ENCODE peak calls at places on chromosomes 13 and 19, in ten cellular contexts. One of them, this sample, is unnamed.

GRCh38 chr13:28045861-28046260 is 54.5 kb downstream of the FLT3 start:
- DNase-seq in left ventricle myocardium inferior: no peak
- DNase-seq in A673: no peak
- DNase-seq in heart left ventricle: no peak
- DNase-seq in body of pancreas: no peak
- DNase-seq in Calu3: no peak
- DNase-seq in pancreas: no peak
- DNase-seq in Caco-2: no peak
- DNase-seq in fibroblast of the aortic adventitia: no peak
- DNase-seq in glutamatergic neuron: no peak
- DNase-seq in this sample: no peak

GRCh38 chr13:52695856-52696255 is 43.2 kb downstream of the SUGT1 start:
- DNase-seq in A673: no peak
- DNase-seq in Caco-2: no peak
- DNase-seq in Calu3: no peak
- DNase-seq in fibroblast of the aortic adventitia: peak; percentile 30
- DNase-seq in pancreas: no peak
- DNase-seq in heart left ventricle: no peak
- DNase-seq in body of pancreas: no peak
- DNase-seq in left ventricle myocardium inferior: no peak
- DNase-seq in glutamatergic neuron: no peak
- DNase-seq in this sample: no peak

GRCh38 chr19:37332839-37333238 is 38.1 kb upstream of the ZNF527 start:
- DNase-seq in body of pancreas: no peak
- DNase-seq in pancreas: no peak
- DNase-seq in left ventricle myocardium inferior: no peak
- DNase-seq in fibroblast of the aortic adventitia: no peak
- DNase-seq in A673: no peak
- DNase-seq in heart left ventricle: no peak
- DNase-seq in Caco-2: no peak
- DNase-seq in Calu3: no peak
- DNase-seq in glutamatergic neuron: no peak
- DNase-seq in this sample: no peak

GRCh38 chr19:15562861-15563260 is 52.2 kb upstream of the CYP4F8 start:
- DNase-seq in glutamatergic neuron: no peak
- DNase-seq in Caco-2: no peak
- DNase-seq in A673: peak; percentile 47
- DNase-seq in Calu3: peak; percentile 49
- DNase-seq in pancreas: no peak
- DNase-seq in fibroblast of the aortic adventitia: peak; percentile 3
- DNase-seq in heart left ventricle: no peak
- DNase-seq in body of pancreas: peak; percentile 31
- DNase-seq in left ventricle myocardium inferior: no peak
- DNase-seq in this sample: peak; percentile 28

GRCh38 chr19:289651-290538 is 1.3 kb downstream of the PLPP2 start:
- DNase-seq in fibroblast of the aortic adventitia: no peak
- DNase-seq in left ventricle myocardium inferior: no peak
- DNase-seq in Calu3: peak; percentile 83
- DNase-seq in body of pancreas: peak; percentile 78
- DNase-seq in Caco-2: no peak
- DNase-seq in heart left ventricle: peak; percentile 49
- DNase-seq in A673: no peak
- DNase-seq in glutamatergic neuron: no peak
- DNase-seq in pancreas: peak; percentile 44
- DNase-seq in this sample: no peak

GRCh38 chr19:3821156-3821555 is 35.0 kb upstream of the MATK start:
- DNase-seq in left ventricle myocardium inferior: no peak
- DNase-seq in Caco-2: no peak
- DNase-seq in heart left ventricle: no peak
- DNase-seq in pancreas: no peak
- DNase-seq in body of pancreas: no peak
- DNase-seq in fibroblast of the aortic adventitia: no peak
- DNase-seq in glutamatergic neuron: no peak
- DNase-seq in A673: no peak
- DNase-seq in Calu3: no peak
- DNase-seq in this sample: no peak

GRCh38 chr19:47230122-47230920 is 678 bp downstream of the BBC3 start:
- DNase-seq in heart left ventricle: peak; percentile 88
- DNase-seq in fibroblast of the aortic adventitia: peak; percentile 56
- DNase-seq in glutamatergic neuron: peak; percentile 81
- DNase-seq in pancreas: peak; percentile 67
- DNase-seq in left ventricle myocardium inferior: peak; percentile 77
- DNase-seq in A673: no peak
- DNase-seq in Caco-2: peak; percentile 65
- DNase-seq in body of pancreas: peak; percentile 63
- DNase-seq in Calu3: peak; percentile 86
- DNase-seq in this sample: peak; percentile 70

GRCh38 chr13:100541882-100542545 is 46.6 kb downstream of the GGACT start:
- DNase-seq in heart left ventricle: no peak
- DNase-seq in pancreas: no peak
- DNase-seq in glutamatergic neuron: no peak
- DNase-seq in A673: peak; percentile 47
- DNase-seq in fibroblast of the aortic adventitia: no peak
- DNase-seq in body of pancreas: no peak
- DNase-seq in left ventricle myocardium inferior: no peak
- DNase-seq in Caco-2: no peak
- DNase-seq in Calu3: no peak
- DNase-seq in this sample: peak; percentile 75

GRCh38 chr19:2569596-2570465 is 93.9 kb downstream of the GADD45B start:
- DNase-seq in Calu3: no peak
- DNase-seq in left ventricle myocardium inferior: no peak
- DNase-seq in glutamatergic neuron: no peak
- DNase-seq in heart left ventricle: peak; percentile 59
- DNase-seq in pancreas: no peak
- DNase-seq in Caco-2: no peak
- DNase-seq in A673: no peak
- DNase-seq in fibroblast of the aortic adventitia: no peak
- DNase-seq in body of pancreas: no peak
- DNase-seq in this sample: no peak

GRCh38 chr19:38478273-38478971 is 44.9 kb downstream of the RYR1 start:
- DNase-seq in Calu3: peak; percentile 37
- DNase-seq in left ventricle myocardium inferior: no peak
- DNase-seq in body of pancreas: no peak
- DNase-seq in pancreas: no peak
- DNase-seq in Caco-2: peak; percentile 57
- DNase-seq in heart left ventricle: no peak
- DNase-seq in A673: peak; percentile 52
- DNase-seq in fibroblast of the aortic adventitia: peak; percentile 1
- DNase-seq in glutamatergic neuron: no peak
- DNase-seq in this sample: peak; percentile 65

GRCh38 chr19:49567722-49568454 is 12.5 kb downstream of the NOSIP start:
- DNase-seq in body of pancreas: no peak
- DNase-seq in Caco-2: no peak
- DNase-seq in left ventricle myocardium inferior: no peak
- DNase-seq in Calu3: no peak
- DNase-seq in glutamatergic neuron: no peak
- DNase-seq in pancreas: no peak
- DNase-seq in A673: no peak
- DNase-seq in heart left ventricle: no peak
- DNase-seq in fibroblast of the aortic adventitia: peak; percentile 61
- DNase-seq in this sample: no peak

GRCh38 chr13:25764378-25764777 is 287.4 kb downstream of the SHISA2 start:
- DNase-seq in heart left ventricle: no peak
- DNase-seq in Calu3: no peak
- DNase-seq in left ventricle myocardium inferior: no peak
- DNase-seq in body of pancreas: no peak
- DNase-seq in glutamatergic neuron: no peak
- DNase-seq in fibroblast of the aortic adventitia: no peak
- DNase-seq in A673: no peak
- DNase-seq in pancreas: no peak
- DNase-seq in Caco-2: no peak
- DNase-seq in this sample: no peak

GRCh38 chr19:29909545-29909944 is 32.5 kb upstream of the URI1 start:
- DNase-seq in glutamatergic neuron: no peak
- DNase-seq in left ventricle myocardium inferior: no peak
- DNase-seq in A673: no peak
- DNase-seq in Calu3: no peak
- DNase-seq in fibroblast of the aortic adventitia: peak; percentile 36
- DNase-seq in Caco-2: no peak
- DNase-seq in heart left ventricle: no peak
- DNase-seq in pancreas: no peak
- DNase-seq in body of pancreas: no peak
- DNase-seq in this sample: no peak

GRCh38 chr19:36605101-36605838 is at the start of gene ZNF382:
- DNase-seq in pancreas: peak; percentile 75
- DNase-seq in heart left ventricle: peak; percentile 93
- DNase-seq in fibroblast of the aortic adventitia: peak; percentile 40
- DNase-seq in Calu3: peak; percentile 34
- DNase-seq in left ventricle myocardium inferior: peak; percentile 83
- DNase-seq in A673: peak; percentile 90
- DNase-seq in body of pancreas: peak; percentile 73
- DNase-seq in glutamatergic neuron: peak; percentile 93
- DNase-seq in Caco-2: no peak
- DNase-seq in this sample: peak; percentile 91

GRCh38 chr13:48504606-48505369 is 28.1 kb downstream of the RCBTB2 start:
- DNase-seq in Calu3: no peak
- DNase-seq in left ventricle myocardium inferior: no peak
- DNase-seq in glutamatergic neuron: no peak
- DNase-seq in fibroblast of the aortic adventitia: no peak
- DNase-seq in pancreas: no peak
- DNase-seq in Caco-2: no peak
- DNase-seq in A673: no peak
- DNase-seq in heart left ventricle: no peak
- DNase-seq in body of pancreas: no peak
- DNase-seq in this sample: no peak
- TF ChIP-seq CTCF in Calu3: no peak
- TF ChIP-seq CTCF in left ventricle myocardium inferior: no peak
- TF ChIP-seq CTCF in glutamatergic neuron: no peak
- TF ChIP-seq CTCF in fibroblast of the aortic adventitia: no peak
- TF ChIP-seq CTCF in pancreas: no peak
- TF ChIP-seq CTCF in Caco-2: no peak
- TF ChIP-seq CTCF in A673: no peak
- TF ChIP-seq CTCF in heart left ventricle: no peak
- TF ChIP-seq CTCF in body of pancreas: no peak
- TF ChIP-seq CTCF in this sample: no peak

DNA sequence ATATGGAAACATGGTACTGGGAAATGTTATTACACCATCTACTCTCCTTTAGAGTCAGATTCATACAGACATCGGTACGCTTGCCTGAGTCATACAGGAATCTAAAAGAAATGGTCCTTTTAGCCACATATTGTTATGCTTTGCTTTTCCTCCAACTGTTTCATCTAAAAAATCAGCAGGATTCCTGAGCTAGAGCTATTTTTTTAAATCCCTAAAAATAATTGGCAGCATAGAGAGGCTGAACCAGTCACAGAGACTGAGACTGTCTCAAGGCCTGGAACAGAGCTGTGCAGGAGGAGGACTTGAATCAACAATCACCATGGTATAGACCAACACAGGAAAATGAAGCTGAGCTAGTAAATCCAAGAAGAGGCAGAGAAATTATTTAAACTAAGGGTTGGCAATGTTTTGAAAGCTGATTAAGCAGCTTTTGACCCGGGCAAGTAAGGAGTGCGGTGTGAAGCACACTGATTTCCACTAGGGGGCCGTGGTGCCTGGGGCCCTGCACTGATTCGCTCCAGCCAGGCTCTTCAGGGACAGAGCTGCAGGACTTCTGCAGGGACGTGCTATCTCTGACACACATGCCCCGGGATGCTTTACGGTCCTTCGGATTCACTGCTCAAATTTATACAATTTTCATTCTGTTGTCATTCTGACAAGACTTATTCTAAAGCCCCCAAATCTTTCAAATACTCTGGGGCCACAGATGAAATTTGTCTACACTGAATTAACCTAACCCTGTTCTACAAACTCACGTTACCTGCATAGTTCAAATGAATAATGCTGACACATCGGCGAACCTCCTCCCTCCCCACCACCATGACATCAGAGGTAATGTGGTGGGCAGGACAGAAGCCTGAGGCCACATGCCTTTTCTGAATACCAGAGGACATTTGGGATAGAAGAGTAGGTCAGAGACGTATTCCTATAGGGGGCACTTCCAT is 87.6 kb upstream of the SLC15A1 start:
- DNase-seq in glutamatergic neuron: peak; percentile 77
- DNase-seq in pancreas: no peak
- DNase-seq in Calu3: peak; percentile 36
- DNase-seq in A673: peak; percentile 67
- DNase-seq in heart left ventricle: peak; percentile 80
- DNase-seq in fibroblast of the aortic adventitia: peak; percentile 67
- DNase-seq in left ventricle myocardium inferior: peak; percentile 60
- DNase-seq in Caco-2: peak; percentile 75
- DNase-seq in body of pancreas: peak; percentile 60
- DNase-seq in this sample: peak; percentile 90
- TF ChIP-seq CTCF in glutamatergic neuron: peak; percentile 94
- TF ChIP-seq CTCF in pancreas: peak; percentile 57
- TF ChIP-seq CTCF in Calu3: no peak
- TF ChIP-seq CTCF in A673: peak; percentile 91
- TF ChIP-seq CTCF in heart left ventricle: peak; percentile 87
- TF ChIP-seq CTCF in fibroblast of the aortic adventitia: peak; percentile 92
- TF ChIP-seq CTCF in left ventricle myocardium inferior: peak; percentile 93
- TF ChIP-seq CTCF in Caco-2: peak; percentile 85
- TF ChIP-seq CTCF in body of pancreas: peak; percentile 62
- TF ChIP-seq CTCF in this sample: peak; percentile 99

DNA sequence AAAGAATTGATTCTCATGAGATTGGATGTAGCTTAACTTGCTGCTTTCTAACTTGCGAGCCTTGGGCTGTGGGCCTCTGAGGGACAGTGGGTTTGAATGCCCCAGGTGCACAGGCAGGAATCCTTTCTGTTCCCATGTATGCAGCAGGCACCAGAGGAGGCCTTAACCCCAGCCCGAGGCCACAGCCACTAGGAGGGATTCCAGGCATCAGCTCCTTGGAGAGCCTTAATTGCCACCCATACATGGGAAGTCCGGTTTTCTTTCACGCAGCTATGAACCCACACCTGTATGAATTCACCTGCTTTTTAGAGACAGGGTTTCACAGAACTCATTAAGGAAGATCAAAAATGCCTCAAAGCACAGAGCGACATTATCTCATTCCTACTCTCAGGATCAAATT is 117.9 kb downstream of the CRYL1 start:
- DNase-seq in A673: no peak
- DNase-seq in pancreas: no peak
- DNase-seq in Caco-2: no peak
- DNase-seq in Calu3: no peak
- DNase-seq in left ventricle myocardium inferior: no peak
- DNase-seq in fibroblast of the aortic adventitia: no peak
- DNase-seq in body of pancreas: no peak
- DNase-seq in glutamatergic neuron: no peak
- DNase-seq in heart left ventricle: no peak
- DNase-seq in this sample: no peak
- TF ChIP-seq CTCF in A673: no peak
- TF ChIP-seq CTCF in pancreas: no peak
- TF ChIP-seq CTCF in Caco-2: no peak
- TF ChIP-seq CTCF in Calu3: no peak
- TF ChIP-seq CTCF in left ventricle myocardium inferior: no peak
- TF ChIP-seq CTCF in fibroblast of the aortic adventitia: no peak
- TF ChIP-seq CTCF in body of pancreas: no peak
- TF ChIP-seq CTCF in glutamatergic neuron: no peak
- TF ChIP-seq CTCF in heart left ventricle: no peak
- TF ChIP-seq CTCF in this sample: no peak

GRCh38 chr19:40378509-40378908 is 11.5 kb downstream of the HIPK4 start:
- DNase-seq in body of pancreas: no peak
- DNase-seq in A673: no peak
- DNase-seq in glutamatergic neuron: no peak
- DNase-seq in pancreas: no peak
- DNase-seq in fibroblast of the aortic adventitia: no peak
- DNase-seq in Calu3: no peak
- DNase-seq in Caco-2: no peak
- DNase-seq in heart left ventricle: no peak
- DNase-seq in left ventricle myocardium inferior: no peak
- DNase-seq in this sample: no peak
- TF ChIP-seq CTCF in body of pancreas: no peak
- TF ChIP-seq CTCF in A673: no peak
- TF ChIP-seq CTCF in glutamatergic neuron: no peak
- TF ChIP-seq CTCF in pancreas: no peak
- TF ChIP-seq CTCF in fibroblast of the aortic adventitia: no peak
- TF ChIP-seq CTCF in Calu3: no peak
- TF ChIP-seq CTCF in Caco-2: no peak
- TF ChIP-seq CTCF in heart left ventricle: no peak
- TF ChIP-seq CTCF in left ventricle myocardium inferior: no peak
- TF ChIP-seq CTCF in this sample: no peak

This sample was measured in WERI-Rb-1.